ENCODE peak calls at places on chromosomes 4 and X, in six cellular contexts. S is A549, F is HepG2, P is K562, M is endothelial cell of umbilical vein, V is GM12878. I is an unnamed sample.

GRCh38 chrX:111008126-111008525 is 87.9 kb upstream of the PAK3 start:
- DNase-seq in S (no peak), F (no peak), P (no peak), M (no peak), V (no peak), I (no peak)

GRCh38 chr4:41009411-41009810 is 204.9 kb downstream of the APBB2 start:
- DNase-seq in S (peak; percentile 7), F (no peak), P (no peak), M (peak; percentile 58), V (no peak), I (no peak)

GRCh38 chrX:99033226-99033901 is 1376.7 kb downstream of the PCDH19 start:
- DNase-seq in S (no peak), F (no peak), P (no peak), M (no peak), V (no peak), I (no peak)

GRCh38 chr4:79227896-79228295 is 98.0 kb downstream of the NAA11 start:
- DNase-seq in S (no peak), F (no peak), P (no peak), M (no peak), V (no peak), I (peak; percentile 76)

GRCh38 chr4:141575884-141576283 is 60.5 kb upstream of the IL15 start:
- DNase-seq in S (no peak), F (no peak), P (no peak), M (no peak), V (no peak), I (no peak)

GRCh38 chrX:136055651-136056221 is 70.5 kb downstream of the SLC9A6 start:
- DNase-seq in S (no peak), F (no peak), P (no peak), M (peak; percentile 86), V (no peak), I (no peak)

GRCh38 chr4:15674926-15675325 is 6.7 kb upstream of the FAM200B start:
- DNase-seq in S (no peak), F (no peak), P (no peak), M (no peak), V (no peak), I (no peak)

GRCh38 chrX:129980540-129981206 is 1.8 kb upstream of the BCORL1 start:
- DNase-seq in S (no peak), F (peak; percentile 25), P (no peak), M (peak; percentile 14), V (no peak), I (peak; percentile 66)

GRCh38 chr4:24067781-24068193 is 177.9 kb upstream of the PPARGC1A start:
- DNase-seq in S (no peak), F (no peak), P (no peak), M (no peak), V (no peak), I (no peak)

GRCh38 chr4:172515266-172515879 is 653.2 kb upstream of the GALNT7 start:
- DNase-seq in S (no peak), F (no peak), P (no peak), M (no peak), V (no peak), I (no peak)

GRCh38 chrX:16658284-16658683 is 8.3 kb downstream of the S100G start:
- DNase-seq in S (no peak), F (no peak), P (no peak), M (peak; percentile 48), V (no peak), I (no peak)

GRCh38 chr4:150619032-150619431 is 37.1 kb downstream of the MAB21L2 start:
- DNase-seq in S (no peak), F (no peak), P (no peak), M (no peak), V (no peak), I (no peak)

GRCh38 chr4:168859100-168859499 is 151.0 kb downstream of the CBR4 start:
- DNase-seq in S (no peak), F (no peak), P (no peak), M (no peak), V (no peak), I (no peak)

DNA sequence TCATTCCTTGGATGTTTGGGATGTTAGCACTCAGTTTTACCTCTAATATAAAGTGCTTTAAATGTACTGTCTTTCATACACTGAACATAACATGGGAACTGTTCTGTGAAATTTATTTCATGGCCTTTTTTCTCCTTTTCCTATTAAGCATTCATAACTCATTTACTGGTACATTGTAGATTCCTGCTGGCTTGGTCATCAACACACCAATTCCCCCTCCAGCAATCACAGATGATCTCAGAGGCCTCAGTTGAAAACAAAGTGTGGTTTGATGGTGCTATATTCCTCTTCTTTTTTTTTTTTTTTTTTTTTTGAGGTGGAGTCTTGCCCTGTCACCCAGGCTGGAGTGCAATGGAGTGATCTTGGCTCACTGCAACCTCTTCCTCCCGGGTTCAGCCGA is 61.9 kb upstream of the FAM47B start:
- DNase-seq in S (no peak), F (no peak), P (no peak), M (no peak), V (no peak), I (no peak)
- TF ChIP-seq MYC in S (no peak), F (no peak), P (no peak), M (no peak), V (no peak), I (no peak)

GRCh38 chrX:20217279-20217678 is 49.4 kb downstream of the RPS6KA3 start:
- DNase-seq in S (peak; percentile 13), F (no peak), P (peak; percentile 11), M (peak; percentile 82), V (no peak), I (no peak)
- TF ChIP-seq MYC in S (no peak), F (no peak), P (no peak), M (no peak), V (no peak), I (no peak)

GRCh38 chrX:39440734-39441305 is 639.6 kb downstream of the MID1IP1 start:
- DNase-seq in S (no peak), F (no peak), P (peak; percentile 22), M (peak; percentile 9), V (no peak), I (no peak)
- TF ChIP-seq MYC in S (no peak), F (no peak), P (no peak), M (no peak), V (no peak), I (no peak)

DNA sequence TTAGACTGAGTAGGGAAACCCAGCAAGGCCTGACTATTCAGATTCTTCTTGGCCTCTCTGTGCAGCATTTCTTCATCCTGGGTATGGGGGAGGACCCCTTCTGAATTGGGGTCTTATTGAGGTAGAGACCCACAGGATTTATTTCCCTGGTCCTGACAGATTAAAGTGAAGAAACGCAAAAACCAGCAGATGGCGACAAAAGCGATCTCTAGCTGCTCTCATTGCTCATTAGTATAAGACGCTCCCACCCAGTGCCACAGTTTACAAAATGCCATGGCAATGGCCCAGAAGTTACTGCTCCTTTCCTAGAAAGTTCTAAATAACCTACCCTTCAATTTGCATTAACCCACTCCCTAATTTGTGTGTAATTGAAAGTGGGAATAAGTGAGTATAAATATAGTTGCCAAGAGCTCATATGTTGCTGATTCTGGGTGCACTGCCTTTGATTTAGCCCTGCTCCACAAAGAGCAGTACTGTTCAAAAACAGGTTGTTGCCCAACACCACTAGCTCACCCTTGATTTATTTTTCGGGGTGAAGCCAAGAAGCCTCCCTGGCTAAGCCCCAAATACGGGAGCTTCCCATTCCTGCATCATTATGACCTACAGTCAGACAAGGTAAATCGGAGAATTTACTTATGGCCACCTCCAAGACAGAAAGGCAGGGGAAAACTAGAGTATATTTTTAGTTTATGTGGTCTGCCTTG is 3.7 kb upstream of the BEX4 start:
- DNase-seq in S (peak; percentile 12), F (peak; percentile 25), P (peak; percentile 81), M (peak; percentile 54), V (no peak), I (peak; percentile 48)
- TF ChIP-seq MYC in S (no peak), F (no peak), P (no peak), M (no peak), V (no peak), I (no peak)

I was measured in NB4.